ENCODE peak calls at places on chromosomes 7 and 10, in five cellular contexts. M is WERI-Rb-1; Y is CD8-positive, alpha-beta T cell; H is RWPE1; G is right lobe of liver. N is an unnamed sample.
A peak's percentile ranks its signal among the peaks of the same experiment; 100 is the strongest.

GRCh38 chr10:76303682-76304316 is 872.4 kb downstream of the LRMDA start:
- DNase-seq in M (peak; percentile 84), G (peak; percentile 53), H (peak; percentile 62), Y (no peak), N (no peak)

GRCh38 chr7:134737561-134738353 is 41.7 kb upstream of the CALD1 start:
- DNase-seq in M (no peak), H (no peak), G (no peak), Y (no peak), N (no peak)

GRCh38 chr10:28047061-28047460 is 48.2 kb upstream of the ODAD2 start:
- DNase-seq in G (no peak), H (no peak), Y (no peak), M (no peak), N (no peak)

GRCh38 chr10:105797234-105797890 is 1156.3 kb downstream of the SORCS3 start:
- DNase-seq in G (peak; percentile 18), M (no peak), Y (no peak), H (peak; percentile 50), N (no peak)

GRCh38 chr7:155544485-155544884 is 1.9 kb downstream of the CNPY1 start:
- DNase-seq in H (no peak), G (no peak), M (no peak), Y (no peak), N (no peak)

GRCh38 chr7:22356010-22356854 is 722 bp downstream of the RAPGEF5 start:
- DNase-seq in M (peak; percentile 24), H (peak; percentile 30), Y (no peak), G (no peak), N (no peak)

GRCh38 chr7:103854611-103855010 is 134.8 kb downstream of the RELN start:
- DNase-seq in G (no peak), H (no peak), M (no peak), Y (no peak), N (no peak)

GRCh38 chr10:125159932-125160855 is at the start of gene CTBP2:
- DNase-seq in H (no peak), M (peak; percentile 72), G (peak; percentile 61), Y (no peak), N (no peak)

GRCh38 chr7:123398931-123399330 is 135.5 kb downstream of the IQUB start:
- DNase-seq in G (no peak), H (no peak), M (no peak), Y (no peak), N (no peak)

GRCh38 chr7:134327896-134328295 is 11.2 kb upstream of the SLC35B4 start:
- DNase-seq in H (no peak), Y (peak; percentile 37), M (peak; percentile 81), G (no peak), N (peak; percentile 6)

GRCh38 chr10:114683162-114683561 is 25.1 kb upstream of the ABLIM1 start:
- DNase-seq in G (peak; percentile 66), H (peak; percentile 71), M (no peak), Y (no peak), N (no peak)

GRCh38 chr10:114682532-114682931 is 24.5 kb upstream of the ABLIM1 start:
- DNase-seq in H (no peak), G (no peak), Y (no peak), M (no peak), N (no peak)

GRCh38 chr10:114684085-114684821 is 26.2 kb upstream of the ABLIM1 start:
- DNase-seq in Y (no peak), H (peak; percentile 49), G (peak; percentile 66), M (no peak), N (no peak)

GRCh38 chr10:114684822-114685209 is 26.7 kb upstream of the ABLIM1 start:
- DNase-seq in H (peak; percentile 39), M (no peak), Y (no peak), G (no peak), N (no peak)

DNA sequence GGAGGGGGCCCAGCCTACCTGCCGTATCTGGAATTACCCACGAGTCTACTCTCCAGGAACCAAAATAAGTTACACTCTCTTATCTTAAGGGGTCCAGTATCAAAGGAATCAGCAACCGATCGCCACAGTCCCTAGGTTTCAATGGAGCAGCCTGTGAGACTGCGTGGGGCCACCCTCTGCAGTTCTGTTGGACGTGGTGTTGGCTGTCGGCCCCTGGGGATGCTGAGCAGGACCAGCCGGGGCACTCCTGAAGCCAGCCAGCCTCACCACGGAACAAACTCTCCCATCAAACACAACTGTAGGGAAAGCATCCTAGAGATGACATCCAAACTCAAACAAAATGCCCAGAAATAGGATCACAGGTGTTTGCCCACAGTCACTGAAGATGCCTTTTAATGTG is 25.5 kb upstream of the ABLIM1 start:
- DNase-seq in H (no peak), G (no peak), Y (no peak), M (no peak), N (no peak)
- H3K27ac ChIP-seq in H (peak overlapping the region; percentile 82), G (peak overlapping the region; percentile 98), Y (no peak overlapping the region), M (no peak overlapping the region), N (no peak overlapping the region)

DNA sequence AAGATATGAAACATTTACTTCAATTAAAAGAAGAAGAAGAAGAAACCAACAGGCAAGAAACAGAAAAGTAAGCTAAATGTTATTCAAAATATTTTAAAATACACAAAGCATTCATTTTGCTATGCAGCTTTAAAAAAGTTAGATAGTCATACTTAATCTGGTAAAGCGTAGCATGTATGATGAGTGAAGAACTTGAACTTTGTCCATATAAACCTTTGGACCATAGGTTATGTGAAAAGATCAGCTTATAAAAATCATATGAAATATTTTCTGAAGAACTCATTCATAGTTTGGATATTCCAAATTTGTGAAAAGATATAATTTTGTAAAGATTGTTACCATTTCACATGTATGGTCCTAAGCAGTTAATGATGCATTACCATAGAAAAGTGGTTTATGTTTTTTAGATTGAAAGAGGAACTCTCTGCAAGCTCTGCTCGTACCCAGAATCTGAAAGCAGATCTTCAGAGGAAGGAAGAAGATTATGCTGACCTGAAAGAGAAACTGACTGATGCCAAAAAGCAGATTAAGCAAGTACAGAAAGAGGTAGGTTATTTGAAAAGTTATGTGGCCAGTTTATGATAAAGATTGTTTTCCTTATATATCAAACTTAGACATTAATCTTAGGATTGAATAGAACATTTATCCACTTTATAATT is 37.3 kb downstream of the KIF20B start:
- DNase-seq in M (no peak), Y (no peak), G (no peak), H (no peak), N (no peak)
- H3K27ac ChIP-seq in M (no peak overlapping the region), Y (no peak overlapping the region), G (no peak overlapping the region), H (no peak overlapping the region), N (no peak overlapping the region)

GRCh38 chr7:118153551-118154177 is 30.3 kb upstream of the LSM8 start:
- DNase-seq in Y (no peak), M (no peak), G (no peak), H (peak; percentile 34), N (no peak)

DNA sequence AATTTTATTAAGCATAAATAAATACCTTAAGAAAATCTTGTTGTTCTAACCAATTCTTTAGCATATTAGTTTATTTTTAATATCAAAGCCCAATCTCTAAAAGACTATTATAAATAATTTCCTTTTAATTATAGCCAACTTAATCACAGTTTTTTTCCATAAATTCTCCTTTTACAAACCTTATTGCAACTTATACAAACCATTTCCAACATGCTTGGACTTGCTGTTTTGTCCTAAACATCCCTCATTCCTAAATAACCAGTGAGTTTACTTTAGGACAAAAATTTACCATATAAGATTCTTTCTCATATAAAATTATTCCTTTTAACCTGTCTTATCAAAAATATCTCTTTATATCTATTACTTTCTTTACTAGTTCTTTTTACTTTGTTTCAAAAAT is 25.2 kb upstream of the LSM8 start:
- DNase-seq in G (no peak), H (no peak), Y (no peak), M (no peak), N (no peak)
- H3K27ac ChIP-seq in G (no peak overlapping the region), H (no peak overlapping the region), Y (no peak overlapping the region), M (no peak overlapping the region), N (no peak overlapping the region)

GRCh38 chr10:47176206-47176902 is 123.6 kb upstream of the GDF10 start:
- DNase-seq in M (peak; percentile 92), Y (no peak), H (no peak), G (no peak), N (no peak)
- H3K27ac ChIP-seq in M (peak overlapping the region; percentile 94), Y (no peak overlapping the region), H (no peak overlapping the region), G (no peak overlapping the region), N (no peak overlapping the region)